ENCODE peak calls at places on chromosomes 1 and 21, in nine cellular contexts. P is activated CD8-positive, alpha-beta memory T cell treated with anti-CD3 and anti-CD28 coated beads, Interleukin-2, amount 50 U/mL, for 4 hours; D is Panc1; R is naive thymus-derived CD8-positive, alpha-beta T cell; A is activated CD4-positive, alpha-beta T cell treated with anti-CD3 and anti-CD28 coated beads, Interleukin-2, amount 50 U/mL, for 48 hours; J is mammary epithelial cell; O is ureter; M is activated T-cell treated with anti-CD3 and anti-CD28 coated beads, Interleukin-2, amount 50 U/mL, for 72 hours; X is COR-L47. K is an unnamed sample.

GRCh38 chr1:201245082-201245481 is 38.2 kb upstream of the PKP1 start:
- DNase-seq in A (no peak), R (no peak), O (no peak), X (peak), D (no peak), P (no peak), J (no peak), M (no peak), K (no peak)

GRCh38 chr1:83318361-83318760 is 680.6 kb downstream of the TTLL7 start:
- DNase-seq in P (no peak), O (no peak), M (no peak), X (no peak), A (no peak), J (no peak), D (no peak), R (no peak), K (no peak)

GRCh38 chr1:24364975-24365678 is 46.0 kb downstream of the GRHL3 start:
- DNase-seq in D (peak), J (peak), M (peak), R (no peak), P (no peak), X (peak), O (peak), A (peak), K (peak)

GRCh38 chr1:183251959-183252450 is 65.9 kb downstream of the LAMC2 start:
- DNase-seq in R (no peak), P (no peak), D (no peak), A (no peak), X (no peak), M (no peak), J (peak), O (no peak), K (no peak)

GRCh38 chr1:20052386-20052785 is 17.6 kb upstream of the PLA2G5 start:
- DNase-seq in D (no peak), A (no peak), P (no peak), M (no peak), O (no peak), X (no peak), J (peak), R (no peak), K (no peak)

GRCh38 chr1:12424150-12424549 is 193.9 kb downstream of the DHRS3 start:
- DNase-seq in A (no peak), M (no peak), J (no peak), X (no peak), D (no peak), O (no peak), R (no peak), P (no peak), K (no peak)

GRCh38 chr1:180252638-180253536 is 22.8 kb downstream of the LHX4 start:
- DNase-seq in X (peak), O (peak), P (peak), J (peak), M (peak), R (peak), A (peak), D (peak), K (peak)

GRCh38 chr1:33464552-33464951 is 7.9 kb upstream of the ZSCAN20 start:
- DNase-seq in J (no peak), R (no peak), M (no peak), P (no peak), X (no peak), O (no peak), D (no peak), A (no peak), K (no peak)

GRCh38 chr1:15310544-15310943 is 63.5 kb downstream of the FHAD1 start:
- DNase-seq in R (no peak), X (no peak), A (no peak), P (no peak), O (no peak), M (no peak), J (no peak), D (no peak), K (no peak)

GRCh38 chr21:16741228-16741665 is 771.6 kb upstream of the CXADR start:
- DNase-seq in X (no peak), A (no peak), J (no peak), D (no peak), O (no peak), M (no peak), R (no peak), P (no peak), K (no peak)

GRCh38 chr1:14924455-14925325 is 228.9 kb upstream of the TMEM51 start:
- DNase-seq in J (peak), X (peak), M (peak), A (peak), O (peak), P (no peak), D (no peak), R (no peak), K (no peak)

GRCh38 chr1:220386494-220387195 is 114.4 kb upstream of the RAB3GAP2 start:
- DNase-seq in A (no peak), P (no peak), D (no peak), R (no peak), O (no peak), X (no peak), J (peak), M (no peak), K (no peak)

GRCh38 chr1:203201516-203202205 is 15.2 kb upstream of the CHI3L1 start:
- DNase-seq in D (no peak), A (no peak), R (no peak), O (no peak), J (no peak), M (no peak), X (no peak), P (no peak), K (no peak)

GRCh38 chr1:150621497-150622113 is 7.8 kb downstream of the ENSA start:
- DNase-seq in A (peak), R (peak), P (peak), M (peak), X (no peak), J (no peak), D (no peak), O (no peak), K (no peak)

GRCh38 chr1:45924736-45925135 is 121.3 kb downstream of the MAST2 start:
- DNase-seq in J (no peak), A (no peak), M (no peak), X (no peak), P (no peak), R (no peak), O (no peak), D (no peak), K (no peak)

GRCh38 chr1:240134596-240134995 is 42.9 kb downstream of the FMN2 start:
- DNase-seq in J (no peak), D (no peak), O (no peak), X (no peak), A (no peak), P (no peak), M (no peak), R (no peak), K (no peak)

GRCh38 chr21:41835711-41836154 is 43.4 kb downstream of the PRDM15 start:
- DNase-seq in P (no peak), A (no peak), O (no peak), J (no peak), M (no peak), R (no peak), X (no peak), D (no peak), K (no peak)

GRCh38 chr1:187987236-187987776 is 1158.6 kb downstream of the PLA2G4A start:
- DNase-seq in J (peak), X (no peak), A (no peak), D (no peak), O (no peak), M (no peak), R (no peak), P (no peak), K (no peak)

GRCh38 chr21:18460979-18461378 is 57.4 kb upstream of the TMPRSS15 start:
- DNase-seq in X (no peak), M (no peak), P (no peak), J (no peak), D (no peak), O (no peak), A (no peak), R (no peak), K (no peak)

GRCh38 chr1:200353232-200353631 is 56.6 kb downstream of the ZNF281 start:
- DNase-seq in P (no peak), J (no peak), D (no peak), M (no peak), O (no peak), A (no peak), R (no peak), X (no peak), K (no peak)

GRCh38 chr1:43558346-43558841 is 27.7 kb downstream of the PTPRF start:
- DNase-seq in X (no peak), O (peak), R (no peak), D (no peak), P (no peak), J (no peak), A (no peak), M (no peak), K (peak)

K was measured in NCI-H748 treated with DMSO at 0.1 percent for 48 hours.